ENCODE peak calls at places on chromosomes 12 and 14, in five cellular contexts. O, D, E, H and P are unnamed samples.

GRCh38 chr14:75274045-75274898 is 4.4 kb upstream of the FOS start:
- DNase-seq in O (no peak), D (no peak), E (no peak), H (no peak), P (no peak)

GRCh38 chr12:24991209-24992049 is 42.5 kb upstream of the BCAT1 start:
- DNase-seq in O (peak; percentile 76), D (peak; percentile 72), E (peak; percentile 62), H (peak; percentile 82), P (peak; percentile 80)

GRCh38 chr14:92958373-92959188 is 35.6 kb downstream of the CHGA start:
- DNase-seq in O (no peak), D (no peak), E (no peak), H (no peak), P (no peak)

GRCh38 chr12:32230607-32230982 is 123.9 kb downstream of the BICD1 start:
- DNase-seq in O (no peak), D (no peak), E (no peak), H (peak; percentile 32), P (no peak)

GRCh38 chr12:552466-552865 is 92.7 kb downstream of the B4GALNT3 start:
- DNase-seq in O (no peak), D (peak; percentile 41), E (no peak), H (no peak), P (no peak)

GRCh38 chr14:74362361-74362915 is 14.2 kb downstream of the VRTN start:
- DNase-seq in O (peak; percentile 27), D (peak; percentile 87), E (peak; percentile 91), H (peak; percentile 97), P (peak; percentile 49)

GRCh38 chr14:60732840-60733483 is 1.6 kb upstream of the MNAT1 start:
- DNase-seq in O (no peak), D (no peak), E (no peak), H (no peak), P (no peak)

GRCh38 chr12:27014859-27015729 is 910 bp upstream of the TM7SF3 start:
- DNase-seq in O (no peak), D (peak; percentile 7), E (no peak), H (no peak), P (no peak)

GRCh38 chr12:26274441-26275312 is 79.3 kb downstream of the SSPN start:
- DNase-seq in O (peak; percentile 78), D (peak; percentile 99), E (peak; percentile 24), H (peak; percentile 8), P (peak; percentile 98)

GRCh38 chr12:83027021-83027723 is 340.5 kb downstream of the TMTC2 start:
- DNase-seq in O (no peak), D (no peak), E (no peak), H (no peak), P (no peak)

GRCh38 chr12:130565189-130565588 is 150.9 kb downstream of the RIMBP2 start:
- DNase-seq in O (no peak), D (no peak), E (no peak), H (no peak), P (no peak)

GRCh38 chr14:71319646-71320045 is 412.4 kb downstream of the PCNX1 start:
- DNase-seq in O (peak; percentile 16), D (peak; percentile 66), E (peak; percentile 35), H (peak; percentile 26), P (no peak)

GRCh38 chr14:77311217-77311616 is 9.5 kb downstream of the POMT2 start:
- DNase-seq in O (no peak), D (peak; percentile 77), E (no peak), H (no peak), P (peak; percentile 49)

GRCh38 chr12:1357171-1357570 is 237.2 kb downstream of the FBXL14 start:
- DNase-seq in O (no peak), D (peak; percentile 26), E (no peak), H (no peak), P (peak; percentile 78)

GRCh38 chr12:92297932-92298681 is 152.5 kb upstream of the BTG1 start:
- DNase-seq in O (no peak), D (peak; percentile 94), E (no peak), H (no peak), P (peak; percentile 95)

GRCh38 chr12:66594688-66595087 is 84.2 kb downstream of the GRIP1 start:
- DNase-seq in O (no peak), D (no peak), E (no peak), H (no peak), P (peak; percentile 21)

GRCh38 chr12:8948711-8949524 is 527 bp downstream of the M6PR start:
- DNase-seq in O (peak; percentile 27), D (peak; percentile 84), E (peak; percentile 75), H (peak; percentile 33), P (peak; percentile 26)

GRCh38 chr14:32565256-32565655 is 236.2 kb downstream of the AKAP6 start:
- DNase-seq in O (no peak), D (no peak), E (no peak), H (no peak), P (peak; percentile 13)

GRCh38 chr12:122950276-122950675 is 16.0 kb downstream of the ABCB9 start:
- DNase-seq in O (no peak), D (no peak), E (no peak), H (no peak), P (no peak)

GRCh38 chr14:35878272-35879140 is 52.4 kb downstream of the BRMS1L start:
- DNase-seq in O (no peak), D (peak; percentile 89), E (no peak), H (no peak), P (peak; percentile 95)

GRCh38 chr14:90891326-90891725 is 75.1 kb upstream of the TTC7B start:
- DNase-seq in O (no peak), D (no peak), E (no peak), H (no peak), P (no peak)

GRCh38 chr12:108326254-108326750 is 12.8 kb downstream of the CMKLR1 start:
- DNase-seq in O (no peak), D (peak; percentile 34), E (no peak), H (no peak), P (no peak)

GRCh38 chr14:67487937-67488893 is at the start of gene TMEM229B:
- DNase-seq in O (peak; percentile 85), D (no peak), E (no peak), H (no peak), P (no peak)

GRCh38 chr14:76832503-76832988 is 6.3 kb downstream of the LRRC74A start:
- DNase-seq in O (no peak), D (no peak), E (no peak), H (no peak), P (no peak)

GRCh38 chr14:72730468-72730867 is 163.4 kb downstream of the DPF3 start:
- DNase-seq in O (no peak), D (no peak), E (no peak), H (no peak), P (no peak)

GRCh38 chr12:85558684-85559083 is 277.5 kb downstream of the RASSF9 start:
- DNase-seq in O (no peak), D (no peak), E (no peak), H (no peak), P (no peak)

GRCh38 chr12:85559534-85559933 is 276.7 kb downstream of the RASSF9 start:
- DNase-seq in O (no peak), D (peak; percentile 20), E (no peak), H (no peak), P (no peak)

GRCh38 chr12:85562765-85563164 is 273.4 kb downstream of the RASSF9 start:
- DNase-seq in O (no peak), D (no peak), E (no peak), H (no peak), P (no peak)

GRCh38 chr12:85557850-85558249 is 277.8 kb downstream of the ALX1 start:
- DNase-seq in O (no peak), D (no peak), E (no peak), H (no peak), P (no peak)

GRCh38 chr12:85559127-85559526 is 277.1 kb downstream of the RASSF9 start:
- DNase-seq in O (no peak), D (no peak), E (no peak), H (no peak), P (no peak)
- H2AFZ ChIP-seq in O (no peak overlapping the region), D (peak overlapping the region; percentile 31), E (no peak overlapping the region), H (no peak overlapping the region), P (no peak overlapping the region)

GRCh38 chr12:113138826-113139225 is 3.3 kb upstream of the RASAL1 start:
- DNase-seq in O (no peak), D (no peak), E (no peak), H (no peak), P (no peak)

GRCh38 chr12:113136990-113137511 is 1.5 kb upstream of the RASAL1 start:
- DNase-seq in O (no peak), D (no peak), E (no peak), H (no peak), P (no peak)

GRCh38 chr12:113136128-113136989 is 798 bp upstream of the RASAL1 start:
- DNase-seq in O (no peak), D (no peak), E (no peak), H (peak; percentile 55), P (no peak)

GRCh38 chr12:113140706-113141105 is 5.1 kb upstream of the RASAL1 start:
- DNase-seq in O (no peak), D (no peak), E (no peak), H (no peak), P (no peak)

DNA sequence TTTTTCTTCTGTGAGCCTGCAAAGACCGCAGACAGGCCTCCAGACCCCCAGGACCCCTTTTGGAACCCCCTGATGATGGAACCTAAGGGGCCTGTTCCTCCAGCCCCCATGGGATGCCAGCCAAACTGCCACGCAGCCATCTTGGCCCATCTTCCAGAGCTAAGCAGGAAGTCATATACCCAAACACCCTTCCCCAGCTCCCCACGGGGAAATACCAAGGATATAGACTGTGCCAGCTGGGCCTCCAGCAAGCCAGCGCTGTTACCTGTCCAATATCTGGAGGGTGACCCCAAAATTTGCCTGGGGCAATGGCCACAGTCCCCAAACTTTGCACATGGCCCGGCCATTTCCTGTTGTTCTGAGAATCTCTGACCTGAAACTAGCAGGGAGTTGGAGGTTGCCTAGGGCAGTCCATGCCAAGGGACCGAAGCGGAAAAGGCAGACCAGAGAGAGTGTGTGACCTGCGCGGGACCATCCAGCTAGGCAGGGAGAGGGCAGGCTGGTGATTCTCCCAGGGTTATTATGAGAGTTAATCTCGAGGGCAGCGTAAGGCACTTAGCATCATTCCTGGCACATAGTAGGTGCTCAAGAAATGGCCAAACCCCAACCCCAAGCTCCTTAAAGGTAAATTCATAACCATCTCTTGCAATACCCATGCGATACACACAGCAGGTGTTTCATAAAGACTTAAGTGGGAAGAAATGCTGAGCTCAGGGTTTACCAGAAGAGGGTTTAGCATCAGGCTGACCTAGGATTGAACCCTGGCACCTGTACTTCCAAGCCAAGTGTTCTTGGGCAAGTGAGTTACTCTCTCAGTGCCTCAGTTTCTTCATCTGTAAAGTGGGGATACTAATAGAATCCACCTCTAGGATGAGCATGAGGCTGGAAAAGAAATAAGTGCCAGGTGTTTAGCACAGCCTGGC is 2.6 kb upstream of the RASAL1 start:
- DNase-seq in O (no peak), D (no peak), E (no peak), H (no peak), P (no peak)
- TF ChIP-seq EZH2 in O (no peak), D (no peak), E (no peak), H (no peak), P (no peak)

GRCh38 chr12:71838661-71839060 is 898 bp upstream of the TBC1D15 start:
- DNase-seq in O (no peak), D (no peak), E (no peak), H (no peak), P (no peak)

GRCh38 chr12:71840226-71840847 is 778 bp downstream of the TBC1D15 start:
- DNase-seq in O (no peak), D (peak; percentile 89), E (no peak), H (peak; percentile 16), P (peak; percentile 73)

GRCh38 chr12:71838231-71838630 is 1.3 kb upstream of the TBC1D15 start:
- DNase-seq in O (no peak), D (no peak), E (no peak), H (no peak), P (no peak)

GRCh38 chr12:71837356-71837755 is 2.2 kb upstream of the TBC1D15 start:
- DNase-seq in O (no peak), D (no peak), E (no peak), H (no peak), P (no peak)
- H2AFZ ChIP-seq in O (no peak overlapping the region), D (no peak overlapping the region), E (no peak overlapping the region), H (no peak overlapping the region), P (no peak overlapping the region)

GRCh38 chr14:38124496-38124895 is 83.2 kb upstream of the SSTR1 start:
- DNase-seq in O (no peak), D (no peak), E (no peak), H (no peak), P (no peak)
- TF ChIP-seq EZH2 in O (no peak), D (no peak), E (no peak), H (no peak), P (no peak)